ENCODE peak calls at places on chromosome 20, in eight cellular contexts. B is activated naive CD8-positive, alpha-beta T cell treated with anti-CD3 and anti-CD28 coated beads for 36 hours; N is stimulated activated CD4-positive, alpha-beta T cell treated with anti-CD3 and anti-CD28 coated beads, Interleukin-1b, Interleukin-23, amount 100 ng/mL, for 24 hours; T is HT1080; M is activated CD4-positive, alpha-beta T cell treated with anti-CD3 and anti-CD28 coated beads, Interleukin-2, amount 50 U/mL, for 1 hour; U is EL; J is occipital lobe; C is cardiac fibroblast. E is an unnamed sample.
A peak's percentile ranks its signal among the peaks of the same experiment; 100 is the strongest.

GRCh38 chr20:10636326-10636818 is 37.4 kb downstream of the JAG1 start:
- DNase-seq in B (no peak), N (no peak), T (peak; percentile 53), M (no peak), U (peak; percentile 62), J (no peak), C (peak; percentile 65), E (no peak)

GRCh38 chr20:35307666-35308653 is 15.7 kb upstream of the FAM83C start:
- DNase-seq in B (no peak), N (no peak), T (peak; percentile 99), M (no peak), U (peak; percentile 96), J (peak; percentile 50), C (peak; percentile 72), E (no peak)

GRCh38 chr20:48164034-48164433 is 378.8 kb upstream of the SULF2 start:
- DNase-seq in B (no peak), N (no peak), T (no peak), M (no peak), U (no peak), J (no peak), C (no peak), E (no peak)

GRCh38 chr20:44089987-44090674 is 96.9 kb downstream of the JPH2 start:
- DNase-seq in B (no peak), N (no peak), T (peak; percentile 51), M (no peak), U (peak; percentile 62), J (no peak), C (peak; percentile 80), E (no peak)

GRCh38 chr20:1898496-1899168 is 3.4 kb downstream of the SIRPA start:
- DNase-seq in B (no peak), N (no peak), T (no peak), M (no peak), U (no peak), J (no peak), C (no peak), E (no peak)

GRCh38 chr20:7108929-7109328 is 341.4 kb downstream of the BMP2 start:
- DNase-seq in B (no peak), N (no peak), T (no peak), M (no peak), U (no peak), J (no peak), C (no peak), E (no peak)

GRCh38 chr20:24783631-24784492 is 165.2 kb upstream of the CST7 start:
- DNase-seq in B (no peak), N (no peak), T (no peak), M (no peak), U (no peak), J (no peak), C (no peak), E (no peak)

GRCh38 chr20:13286600-13286999 is 65.5 kb downstream of the ISM1 start:
- DNase-seq in B (no peak), N (no peak), T (no peak), M (no peak), U (no peak), J (no peak), C (no peak), E (no peak)

GRCh38 chr20:25459916-25460590 is 52.6 kb downstream of the GINS1 start:
- DNase-seq in B (no peak), N (no peak), T (no peak), M (no peak), U (no peak), J (no peak), C (no peak), E (no peak)

GRCh38 chr20:63500151-63500901 is 1.4 kb upstream of the EEF1A2 start:
- DNase-seq in B (no peak), N (no peak), T (no peak), M (no peak), U (no peak), J (no peak), C (no peak), E (no peak)

GRCh38 chr20:10359621-10360040 is 74.4 kb downstream of the MKKS start:
- DNase-seq in B (no peak), N (no peak), T (peak; percentile 55), M (no peak), U (peak; percentile 26), J (no peak), C (peak; percentile 70), E (no peak)

GRCh38 chr20:38260025-38260377 is 534 bp downstream of the KIAA1755 start:
- DNase-seq in B (no peak), N (no peak), T (no peak), M (no peak), U (peak; percentile 33), J (no peak), C (no peak), E (no peak)

GRCh38 chr20:37584238-37584807 is 56.6 kb upstream of the BLCAP start:
- DNase-seq in B (no peak), N (no peak), T (no peak), M (no peak), U (no peak), J (no peak), C (no peak), E (no peak)

GRCh38 chr20:16607364-16608264 is 34.4 kb upstream of the KIF16B start:
- DNase-seq in B (no peak), N (no peak), T (no peak), M (no peak), U (no peak), J (no peak), C (no peak), E (no peak)

GRCh38 chr20:7240490-7240889 is 473.0 kb downstream of the BMP2 start:
- DNase-seq in B (no peak), N (no peak), T (no peak), M (no peak), U (no peak), J (no peak), C (no peak), E (no peak)

GRCh38 chr20:35049776-35050352 is 42.7 kb downstream of the TRPC4AP start:
- DNase-seq in B (no peak), N (no peak), T (no peak), M (no peak), U (peak; percentile 21), J (no peak), C (peak; percentile 8), E (no peak)

GRCh38 chr20:2807019-2807418 is 6.6 kb upstream of the CPXM1 start:
- DNase-seq in B (no peak), N (no peak), T (no peak), M (no peak), U (no peak), J (no peak), C (no peak), E (no peak)

GRCh38 chr20:64098471-64099013 is 8.8 kb downstream of the NPBWR2 start:
- DNase-seq in B (no peak), N (no peak), T (no peak), M (no peak), U (no peak), J (no peak), C (no peak), E (no peak)

GRCh38 chr20:17227669-17228623 is 1.1 kb downstream of the PCSK2 start:
- DNase-seq in B (no peak), N (no peak), T (no peak), M (no peak), U (no peak), J (peak; percentile 21), C (no peak), E (no peak)

GRCh38 chr20:53321596-53321995 is 272.0 kb downstream of the ZNF217 start:
- DNase-seq in B (no peak), N (no peak), T (no peak), M (no peak), U (no peak), J (no peak), C (no peak), E (no peak)

GRCh38 chr20:62170536-62170935 is 12.3 kb upstream of the MTG2 start:
- DNase-seq in B (no peak), N (no peak), T (no peak), M (no peak), U (no peak), J (no peak), C (no peak), E (no peak)

GRCh38 chr20:7843613-7844012 is 96.6 kb downstream of the HAO1 start:
- DNase-seq in B (no peak), N (no peak), T (peak; percentile 30), M (no peak), U (no peak), J (no peak), C (peak; percentile 85), E (no peak)

GRCh38 chr20:38725959-38726848 is 1.9 kb downstream of the SLC32A1 start:
- DNase-seq in B (peak; percentile 44), N (no peak), T (peak; percentile 29), M (peak; percentile 39), U (peak; percentile 46), J (no peak), C (no peak), E (no peak)

GRCh38 chr20:17648306-17648646 is 33.8 kb downstream of the RRBP1 start:
- DNase-seq in B (no peak), N (no peak), T (no peak), M (no peak), U (no peak), J (no peak), C (peak; percentile 25), E (no peak)

GRCh38 chr20:4192378-4193048 is 177.2 kb upstream of the RNF24 start:
- DNase-seq in B (no peak), N (no peak), T (peak; percentile 76), M (no peak), U (no peak), J (no peak), C (peak; percentile 71), E (no peak)

GRCh38 chr20:8777866-8778265 is 291.0 kb upstream of the PLCB4 start:
- DNase-seq in B (no peak), N (no peak), T (no peak), M (no peak), U (peak; percentile 49), J (no peak), C (peak; percentile 55), E (no peak)

GRCh38 chr20:53839423-53840176 is 230.8 kb downstream of the BCAS1 start:
- DNase-seq in B (peak; percentile 65), N (no peak), T (no peak), M (peak; percentile 48), U (no peak), J (no peak), C (no peak), E (no peak)

GRCh38 chr20:50381771-50382593 is 128.2 kb upstream of the PTPN1 start:
- DNase-seq in B (peak; percentile 8), N (no peak), T (no peak), M (no peak), U (no peak), J (no peak), C (no peak), E (no peak)